ENCODE peak calls at places on chromosome 6, in five cellular contexts. X, J, A, Q and Z are unnamed samples.

GRCh38 chr6:101539510-101540245 is 146.2 kb downstream of the GRIK2 start:
- DNase-seq in Q (no peak), X (no peak), J (no peak), A (no peak), Z (no peak)

GRCh38 chr6:164286021-164286420 is 871.5 kb downstream of the QKI start:
- DNase-seq in Q (no peak), J (no peak), A (no peak), X (no peak), Z (no peak)

GRCh38 chr6:41027799-41028617 is 11.0 kb downstream of the UNC5CL start:
- DNase-seq in Q (peak), X (peak), J (peak), A (peak), Z (peak)

GRCh38 chr6:110054664-110055386 is 76.7 kb downstream of the GPR6 start:
- DNase-seq in J (no peak), A (no peak), X (no peak), Q (no peak), Z (no peak)

GRCh38 chr6:146770965-146771735 is 172.4 kb downstream of the ADGB start:
- DNase-seq in A (peak), Q (no peak), X (no peak), J (no peak), Z (no peak)

GRCh38 chr6:131861356-131861755 is 53.5 kb downstream of the ENPP1 start:
- DNase-seq in J (no peak), X (no peak), A (no peak), Q (no peak), Z (no peak)

GRCh38 chr6:119830069-119830468 is 480.5 kb upstream of the MAN1A1 start:
- DNase-seq in Q (no peak), A (no peak), X (no peak), J (no peak), Z (no peak)

GRCh38 chr6:32168350-32168749 is 4.0 kb downstream of the EGFL8 start:
- DNase-seq in Q (no peak), J (no peak), X (no peak), A (no peak), Z (no peak)

GRCh38 chr6:35370124-35370741 is 27.9 kb downstream of the PPARD start:
- DNase-seq in J (no peak), A (no peak), X (peak), Q (no peak), Z (no peak)

GRCh38 chr6:144651219-144651618 is 366.1 kb downstream of the UTRN start:
- DNase-seq in X (no peak), Q (no peak), A (no peak), J (no peak), Z (no peak)

GRCh38 chr6:150418825-150419594 is 50.2 kb downstream of the IYD start:
- DNase-seq in J (peak), A (peak), X (peak), Q (no peak), Z (peak)

GRCh38 chr6:142702501-142703460 is 242.2 kb downstream of the HIVEP2 start:
- DNase-seq in Q (no peak), A (no peak), J (no peak), X (no peak), Z (peak)

GRCh38 chr6:41757268-41757667 is 10.1 kb upstream of the PGC start:
- DNase-seq in Q (no peak), J (no peak), A (no peak), X (no peak), Z (no peak)

GRCh38 chr6:132687306-132687705 is 26.5 kb downstream of the VNN1 start:
- DNase-seq in Q (no peak), J (no peak), X (no peak), A (no peak), Z (no peak)

GRCh38 chr6:34237722-34238506 is 1.2 kb downstream of the HMGA1 start:
- DNase-seq in X (peak), Q (no peak), J (peak), A (peak), Z (peak)

GRCh38 chr6:25302677-25303128 is 23.5 kb downstream of the CARMIL1 start:
- DNase-seq in X (no peak), A (no peak), Q (no peak), J (no peak), Z (no peak)

GRCh38 chr6:167485186-167485978 is 160.5 kb downstream of the TTLL2 start:
- DNase-seq in Q (no peak), X (peak), J (no peak), A (no peak), Z (no peak)

GRCh38 chr6:36851149-36851614 is 11.9 kb upstream of the CPNE5 start:
- DNase-seq in A (peak), Q (no peak), J (peak), X (peak), Z (peak)

DNA sequence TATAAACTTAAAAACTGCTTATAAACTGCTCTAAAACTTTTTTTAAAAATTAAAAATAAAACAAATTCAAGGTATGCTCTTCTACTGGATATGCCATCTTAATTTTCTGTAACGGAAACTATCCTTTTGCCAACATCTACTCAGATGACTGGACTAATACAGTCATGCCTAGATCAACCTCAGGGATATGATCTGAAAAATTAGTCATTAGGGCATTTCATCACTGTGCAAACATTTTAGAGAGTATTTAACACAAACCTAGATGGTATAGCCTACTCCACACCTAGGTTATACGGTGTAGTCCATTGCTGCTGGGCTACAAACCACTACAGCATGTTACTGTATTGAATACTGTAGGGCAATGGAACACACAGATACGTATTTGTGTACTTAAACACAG is 64.8 kb downstream of the TRIM27 start:
- DNase-seq in A (no peak), J (no peak), X (no peak), Q (no peak), Z (no peak)
- TF ChIP-seq ATF2 in A (no peak), J (no peak), X (no peak), Q (no peak), Z (no peak)

GRCh38 chr6:158057213-158057987 is 75.7 kb downstream of the SYNJ2 start:
- DNase-seq in Q (no peak), X (no peak), A (no peak), J (no peak), Z (no peak)
- TF ChIP-seq ATF3 in Q (no peak), X (no peak), A (no peak), J (no peak), Z (no peak)

DNA sequence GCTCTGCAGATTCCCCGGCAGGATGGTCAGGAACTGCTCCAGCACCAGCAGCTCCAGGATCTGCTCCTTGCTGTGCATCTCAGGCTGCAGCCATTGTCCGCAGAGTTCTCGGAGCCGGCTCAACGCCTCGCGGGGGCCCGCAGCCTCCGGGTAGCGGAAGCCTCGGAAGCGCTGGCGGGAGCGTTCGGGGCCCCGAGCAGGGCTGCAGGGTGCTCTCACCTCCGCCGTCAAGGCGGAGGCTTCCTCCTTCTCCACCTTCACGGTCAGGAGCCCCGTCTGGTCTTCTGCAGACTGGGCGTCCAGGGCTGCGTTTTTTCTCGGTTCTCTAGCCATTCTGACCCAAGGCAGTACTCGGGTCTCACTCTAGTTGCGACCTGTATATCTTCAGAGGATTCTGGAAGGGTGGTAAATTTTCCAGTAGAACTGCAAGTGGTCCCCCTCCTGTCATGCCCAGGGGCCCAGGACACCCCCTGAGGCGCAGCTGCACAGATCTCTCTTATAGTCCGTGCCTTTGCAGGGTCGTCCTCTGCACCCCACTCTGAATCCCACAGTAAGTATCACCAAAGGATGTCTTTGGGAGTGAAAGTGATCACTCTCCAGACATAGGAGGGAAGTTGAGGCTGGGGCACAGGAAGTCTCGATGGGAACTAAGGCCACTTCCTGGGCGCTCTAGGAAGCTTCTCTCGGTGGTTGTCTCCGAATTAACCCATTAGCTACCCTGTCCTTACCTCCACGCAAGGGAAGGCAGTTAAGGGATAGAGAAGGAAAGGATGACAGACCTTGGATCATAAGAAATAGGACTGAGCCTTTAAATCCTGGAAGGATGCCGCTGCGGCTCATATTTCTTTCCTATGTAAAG is at the start of gene ZKSCAN4:
- DNase-seq in Q (peak), A (peak), X (peak), J (peak), Z (peak)
- TF ChIP-seq ATF2 in Q (no peak), A (no peak), X (peak), J (no peak), Z (no peak)

DNA sequence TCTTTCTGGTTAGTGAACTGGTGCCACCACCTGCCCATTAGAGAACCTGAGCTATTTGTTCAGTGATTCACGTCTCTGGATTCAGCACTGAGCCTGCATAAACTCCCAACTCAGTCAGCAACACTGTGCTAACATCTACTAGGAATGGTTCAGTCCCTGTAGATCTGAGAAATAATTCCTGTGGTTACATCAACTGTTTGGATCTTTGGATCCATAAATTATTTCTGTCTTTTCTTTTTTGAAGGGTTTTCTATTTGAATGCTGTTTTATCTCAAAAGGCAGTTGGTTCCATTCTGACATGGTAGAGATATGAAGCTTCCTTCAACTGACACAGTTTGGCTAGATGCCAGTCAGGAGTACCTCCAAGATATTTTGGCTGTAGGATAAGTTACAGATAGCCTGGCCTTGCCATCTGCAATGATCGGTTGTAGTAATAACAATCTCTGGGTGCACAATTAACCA is 125.9 kb downstream of the TRMT11 start:
- DNase-seq in J (no peak), Q (no peak), X (no peak), A (no peak), Z (no peak)
- TF ChIP-seq ATF3 in J (no peak), Q (no peak), X (no peak), A (peak), Z (no peak)

GRCh38 chr6:136989591-136990578 is 54.9 kb downstream of the IL20RA start:
- DNase-seq in A (no peak), Q (no peak), X (no peak), J (peak), Z (peak)
- TF ChIP-seq ATF2 in A (no peak), Q (no peak), X (no peak), J (no peak), Z (no peak)

GRCh38 chr6:96227135-96227534 is 211.4 kb downstream of the FUT9 start:
- DNase-seq in A (no peak), J (no peak), X (no peak), Q (no peak), Z (no peak)
- TF ChIP-seq ATF3 in A (no peak), J (no peak), X (no peak), Q (no peak), Z (no peak)

GRCh38 chr6:10451828-10452509 is 37.1 kb upstream of the TFAP2A start:
- DNase-seq in Q (no peak), A (no peak), J (no peak), X (no peak), Z (no peak)
- TF ChIP-seq ATF2 in Q (no peak), A (no peak), J (no peak), X (no peak), Z (no peak)

DNA sequence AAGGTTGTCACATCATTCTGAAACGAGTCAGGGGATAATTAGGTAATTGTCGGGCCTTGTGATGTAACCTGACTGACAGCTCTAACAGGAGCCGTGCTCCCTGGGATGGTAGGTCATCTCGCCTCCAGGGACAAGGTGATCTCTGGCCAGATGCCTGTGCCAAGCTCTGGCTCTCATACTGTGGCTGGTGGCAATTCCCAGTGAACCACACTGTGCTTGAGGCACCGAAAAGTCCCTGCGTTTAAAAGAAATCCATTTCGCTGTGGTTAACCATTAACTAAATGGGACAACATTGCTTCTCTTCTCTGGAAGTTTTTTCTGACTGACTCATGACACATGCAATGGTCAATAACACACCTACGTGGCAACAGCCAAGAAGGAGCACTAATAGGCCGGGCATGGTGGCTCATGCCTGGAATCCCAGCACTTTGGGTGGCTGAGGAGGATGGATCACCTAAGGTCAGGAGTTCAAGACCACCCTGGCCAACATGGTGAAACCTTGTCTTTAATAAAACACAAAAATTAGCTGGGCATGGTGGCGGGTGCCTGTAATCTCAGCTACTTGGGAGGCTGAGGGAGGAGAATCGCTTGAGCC is 669.2 kb downstream of the PRKN start:
- DNase-seq in X (peak), J (no peak), Q (no peak), A (no peak), Z (no peak)
- TF ChIP-seq ATF3 in X (peak), J (no peak), Q (no peak), A (no peak), Z (no peak)

DNA sequence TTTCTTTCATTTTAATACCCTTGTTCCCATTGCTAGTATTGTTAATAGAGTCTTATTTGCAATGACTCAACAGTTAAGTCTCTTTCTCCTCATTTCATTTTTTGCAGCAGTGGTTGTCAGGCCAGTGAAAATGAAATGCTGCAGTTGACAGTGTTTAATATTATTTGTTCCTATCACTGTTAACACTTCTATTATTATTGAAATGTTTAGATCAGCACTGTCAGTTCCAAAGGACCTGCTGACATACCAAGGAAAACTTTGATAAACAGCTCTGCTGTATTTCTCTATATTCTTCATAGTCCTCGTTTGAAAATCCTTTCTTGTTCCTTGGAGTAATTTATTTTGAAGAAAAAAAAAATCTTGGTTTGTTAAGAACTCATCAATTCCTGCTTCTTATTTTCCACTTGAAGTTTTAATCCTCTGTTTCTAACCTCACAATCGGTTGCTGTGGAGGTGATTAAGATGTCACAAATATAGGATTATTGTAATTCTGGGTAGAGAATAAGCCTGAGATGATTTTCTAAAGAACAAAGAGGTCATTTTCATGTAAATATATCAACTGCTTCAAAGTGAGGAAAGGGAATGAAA is 1065.9 kb upstream of the CITED2 start:
- DNase-seq in A (no peak), X (no peak), J (no peak), Q (no peak), Z (no peak)
- TF ChIP-seq ATF2 in A (no peak), X (no peak), J (no peak), Q (no peak), Z (no peak)